ENCODE peak calls at places on chromosome 2, in four cellular contexts. One of them, this sample, is unnamed.

GRCh38 chr2:188512456-188512855 is 220.8 kb downstream of the GULP1 start:
- DNase-seq in GM12865: peak
- DNase-seq in HuH-7: no peak
- DNase-seq in mucosa of gallbladder: no peak
- DNase-seq in this sample: peak

GRCh38 chr2:207394812-207395534 is 134.8 kb upstream of the CREB1 start:
- DNase-seq in mucosa of gallbladder: no peak
- DNase-seq in GM12865: no peak
- DNase-seq in HuH-7: no peak
- DNase-seq in this sample: peak

GRCh38 chr2:55010149-55010591 is 40.1 kb downstream of the RTN4 start:
- DNase-seq in GM12865: peak
- DNase-seq in HuH-7: no peak
- DNase-seq in mucosa of gallbladder: peak
- DNase-seq in this sample: no peak

GRCh38 chr2:8169443-8169842 is 512.4 kb upstream of the ID2 start:
- DNase-seq in GM12865: no peak
- DNase-seq in mucosa of gallbladder: no peak
- DNase-seq in HuH-7: no peak
- DNase-seq in this sample: peak

GRCh38 chr2:158893057-158893456 is 75.4 kb upstream of the TANC1 start:
- DNase-seq in mucosa of gallbladder: no peak
- DNase-seq in GM12865: no peak
- DNase-seq in HuH-7: no peak
- DNase-seq in this sample: no peak

GRCh38 chr2:216596986-216597509 is 36.2 kb upstream of the IGFBP2 start:
- DNase-seq in HuH-7: no peak
- DNase-seq in GM12865: no peak
- DNase-seq in mucosa of gallbladder: no peak
- DNase-seq in this sample: no peak

GRCh38 chr2:101831351-101831865 is 133.9 kb downstream of the MAP4K4 start:
- DNase-seq in GM12865: peak
- DNase-seq in mucosa of gallbladder: peak
- DNase-seq in HuH-7: peak
- DNase-seq in this sample: no peak

GRCh38 chr2:170842785-170843184 is 26.1 kb downstream of the GAD1 start:
- DNase-seq in GM12865: no peak
- DNase-seq in mucosa of gallbladder: no peak
- DNase-seq in HuH-7: no peak
- DNase-seq in this sample: no peak

GRCh38 chr2:236505071-236505470 is 64.6 kb upstream of the ACKR3 start:
- DNase-seq in HuH-7: no peak
- DNase-seq in mucosa of gallbladder: no peak
- DNase-seq in GM12865: no peak
- DNase-seq in this sample: no peak

GRCh38 chr2:239208470-239209180 is 192.2 kb downstream of the HDAC4 start:
- DNase-seq in GM12865: no peak
- DNase-seq in mucosa of gallbladder: no peak
- DNase-seq in HuH-7: no peak
- DNase-seq in this sample: no peak

GRCh38 chr2:233814063-233814435 is 35.9 kb downstream of the MROH2A start:
- DNase-seq in HuH-7: no peak
- DNase-seq in mucosa of gallbladder: no peak
- DNase-seq in GM12865: no peak
- DNase-seq in this sample: no peak

GRCh38 chr2:237413293-237414055 is 490 bp downstream of the COL6A3 start:
- DNase-seq in GM12865: no peak
- DNase-seq in HuH-7: no peak
- DNase-seq in mucosa of gallbladder: no peak
- DNase-seq in this sample: no peak

GRCh38 chr2:75099521-75099922 is 99.8 kb downstream of the TACR1 start:
- DNase-seq in GM12865: no peak
- DNase-seq in mucosa of gallbladder: no peak
- DNase-seq in HuH-7: no peak
- DNase-seq in this sample: no peak

GRCh38 chr2:8203354-8203753 is 478.5 kb upstream of the ID2 start:
- DNase-seq in GM12865: no peak
- DNase-seq in HuH-7: no peak
- DNase-seq in mucosa of gallbladder: no peak
- DNase-seq in this sample: no peak

GRCh38 chr2:179990676-179991317 is 16.3 kb downstream of the CWC22 start:
- DNase-seq in mucosa of gallbladder: no peak
- DNase-seq in GM12865: no peak
- DNase-seq in HuH-7: no peak
- DNase-seq in this sample: no peak

GRCh38 chr2:84302513-84303412 is 156.3 kb downstream of the SUCLG1 start:
- DNase-seq in HuH-7: peak
- DNase-seq in mucosa of gallbladder: peak
- DNase-seq in GM12865: peak
- DNase-seq in this sample: peak

This sample was measured in pulmonary artery endothelial cell.